ENCODE peak calls at places on chromosomes 11 and 22, in nine cellular contexts. One of them, this sample, is unnamed.

GRCh38 chr22:40040927-40041326 is 46.2 kb downstream of the FAM83F start:
- DNase-seq in LNCaP clone FGC: peak
- DNase-seq in SW 1271: no peak
- DNase-seq in heart left ventricle: no peak
- DNase-seq in GM18507: no peak
- DNase-seq in GM03348: no peak
- DNase-seq in substantia nigra: no peak
- DNase-seq in Caki2: peak
- DNase-seq in EH: peak
- DNase-seq in this sample: peak

GRCh38 chr11:85961930-85962363 is 106.8 kb downstream of the CCDC83 start:
- DNase-seq in LNCaP clone FGC: no peak
- DNase-seq in SW 1271: no peak
- DNase-seq in heart left ventricle: no peak
- DNase-seq in GM18507: no peak
- DNase-seq in GM03348: no peak
- DNase-seq in substantia nigra: no peak
- DNase-seq in Caki2: no peak
- DNase-seq in EH: no peak
- DNase-seq in this sample: no peak

GRCh38 chr11:83006877-83007330 is 64.8 kb downstream of the RAB30 start:
- DNase-seq in LNCaP clone FGC: peak
- DNase-seq in SW 1271: no peak
- DNase-seq in heart left ventricle: no peak
- DNase-seq in GM18507: peak
- DNase-seq in GM03348: no peak
- DNase-seq in substantia nigra: no peak
- DNase-seq in Caki2: no peak
- DNase-seq in EH: no peak
- DNase-seq in this sample: no peak

GRCh38 chr11:58316142-58316541 is 42.7 kb downstream of the OR5B17 start:
- DNase-seq in LNCaP clone FGC: no peak
- DNase-seq in SW 1271: no peak
- DNase-seq in heart left ventricle: no peak
- DNase-seq in GM18507: no peak
- DNase-seq in GM03348: peak
- DNase-seq in substantia nigra: no peak
- DNase-seq in Caki2: no peak
- DNase-seq in EH: peak
- DNase-seq in this sample: no peak

GRCh38 chr22:24424001-24424900 is 3.1 kb upstream of the ADORA2A start:
- DNase-seq in LNCaP clone FGC: no peak
- DNase-seq in SW 1271: no peak
- DNase-seq in heart left ventricle: peak
- DNase-seq in GM18507: no peak
- DNase-seq in GM03348: no peak
- DNase-seq in substantia nigra: no peak
- DNase-seq in Caki2: no peak
- DNase-seq in EH: no peak
- DNase-seq in this sample: peak

GRCh38 chr11:78902771-78903507 is 328.3 kb upstream of the NARS2 start:
- DNase-seq in LNCaP clone FGC: no peak
- DNase-seq in SW 1271: no peak
- DNase-seq in heart left ventricle: no peak
- DNase-seq in GM18507: no peak
- DNase-seq in GM03348: no peak
- DNase-seq in substantia nigra: no peak
- DNase-seq in Caki2: no peak
- DNase-seq in EH: no peak
- DNase-seq in this sample: no peak

GRCh38 chr11:47611240-47611863 is 17.1 kb upstream of the C1QTNF4 start:
- DNase-seq in LNCaP clone FGC: peak
- DNase-seq in SW 1271: no peak
- DNase-seq in heart left ventricle: no peak
- DNase-seq in GM18507: no peak
- DNase-seq in GM03348: no peak
- DNase-seq in substantia nigra: no peak
- DNase-seq in Caki2: no peak
- DNase-seq in EH: no peak
- DNase-seq in this sample: no peak

GRCh38 chr11:64836448-64837072 is 7.9 kb downstream of the CDC42BPG start:
- DNase-seq in LNCaP clone FGC: no peak
- DNase-seq in SW 1271: no peak
- DNase-seq in heart left ventricle: no peak
- DNase-seq in GM18507: no peak
- DNase-seq in GM03348: no peak
- DNase-seq in substantia nigra: no peak
- DNase-seq in Caki2: no peak
- DNase-seq in EH: no peak
- DNase-seq in this sample: no peak

GRCh38 chr11:61827573-61828378 is at the start of gene FADS2:
- DNase-seq in LNCaP clone FGC: peak
- DNase-seq in SW 1271: peak
- DNase-seq in heart left ventricle: peak
- DNase-seq in GM18507: no peak
- DNase-seq in GM03348: peak
- DNase-seq in substantia nigra: peak
- DNase-seq in Caki2: no peak
- DNase-seq in EH: peak
- DNase-seq in this sample: peak

GRCh38 chr11:117833401-117833891 is 8.9 kb upstream of the FXYD2 start:
- DNase-seq in LNCaP clone FGC: peak
- DNase-seq in SW 1271: no peak
- DNase-seq in heart left ventricle: no peak
- DNase-seq in GM18507: no peak
- DNase-seq in GM03348: no peak
- DNase-seq in substantia nigra: no peak
- DNase-seq in Caki2: peak
- DNase-seq in EH: no peak
- DNase-seq in this sample: peak

GRCh38 chr11:34750692-34751405 is 130.0 kb downstream of the EHF start:
- DNase-seq in LNCaP clone FGC: no peak
- DNase-seq in SW 1271: no peak
- DNase-seq in heart left ventricle: no peak
- DNase-seq in GM18507: no peak
- DNase-seq in GM03348: no peak
- DNase-seq in substantia nigra: no peak
- DNase-seq in Caki2: no peak
- DNase-seq in EH: no peak
- DNase-seq in this sample: no peak

GRCh38 chr11:69398529-69399492 is 82.7 kb upstream of the LINC01488 start:
- DNase-seq in LNCaP clone FGC: no peak
- DNase-seq in SW 1271: no peak
- DNase-seq in heart left ventricle: no peak
- DNase-seq in GM18507: no peak
- DNase-seq in GM03348: peak
- DNase-seq in substantia nigra: peak
- DNase-seq in Caki2: no peak
- DNase-seq in EH: peak
- DNase-seq in this sample: peak

GRCh38 chr22:36762687-36763260 is 13.1 kb downstream of the IFT27 start:
- DNase-seq in LNCaP clone FGC: no peak
- DNase-seq in SW 1271: no peak
- DNase-seq in heart left ventricle: peak
- DNase-seq in GM18507: no peak
- DNase-seq in GM03348: peak
- DNase-seq in substantia nigra: no peak
- DNase-seq in Caki2: no peak
- DNase-seq in EH: peak
- DNase-seq in this sample: peak